ENCODE peak calls at places on chromosomes 16 and 17, in seven cellular contexts. F, N, M, R, Z, W and K are unnamed samples.

GRCh38 chr16:710500-711075 is 4.3 kb upstream of the METRN start:
- DNase-seq in F (no peak), N (no peak), M (no peak), R (no peak), Z (no peak), W (no peak), K (no peak)

GRCh38 chr17:19703106-19703775 is 13.1 kb downstream of the SLC47A2 start:
- DNase-seq in F (no peak), N (no peak), M (no peak), R (peak; percentile 64), Z (no peak), W (no peak), K (no peak)

GRCh38 chr16:89090182-89090630 is 3.4 kb upstream of the ACSF3 start:
- DNase-seq in F (no peak), N (no peak), M (no peak), R (no peak), Z (no peak), W (no peak), K (no peak)

GRCh38 chr17:61689610-61690180 is 98.7 kb upstream of the NACA2 start:
- DNase-seq in F (no peak), N (no peak), M (no peak), R (no peak), Z (no peak), W (no peak), K (no peak)

GRCh38 chr16:7361416-7362129 is 28.9 kb downstream of the RBFOX1 start:
- DNase-seq in F (no peak), N (no peak), M (no peak), R (no peak), Z (no peak), W (no peak), K (no peak)

GRCh38 chr16:85284138-85284897 is 172.0 kb upstream of the CIBAR2 start:
- DNase-seq in F (no peak), N (no peak), M (no peak), R (no peak), Z (peak; percentile 81), W (no peak), K (no peak)

GRCh38 chr17:63928172-63928666 is 3.9 kb downstream of the CD79B start:
- DNase-seq in F (no peak), N (no peak), M (no peak), R (no peak), Z (no peak), W (no peak), K (no peak)

GRCh38 chr16:12488371-12488770 is 315.3 kb downstream of the CPPED1 start:
- DNase-seq in F (no peak), N (no peak), M (no peak), R (no peak), Z (no peak), W (no peak), K (no peak)

GRCh38 chr17:1259910-1260389 is 10.3 kb upstream of the BHLHA9 start:
- DNase-seq in F (no peak), N (no peak), M (no peak), R (no peak), Z (no peak), W (no peak), K (no peak)

GRCh38 chr16:78473031-78473699 is 373.7 kb downstream of the WWOX start:
- DNase-seq in F (no peak), N (no peak), M (no peak), R (no peak), Z (no peak), W (no peak), K (no peak)

GRCh38 chr17:82743344-82744219 is 8.2 kb downstream of the FN3K start:
- DNase-seq in F (no peak), N (no peak), M (no peak), R (no peak), Z (no peak), W (no peak), K (no peak)

GRCh38 chr16:67187175-67187900 is 2.6 kb downstream of the EXOC3L1 start:
- DNase-seq in F (no peak), N (no peak), M (no peak), R (no peak), Z (no peak), W (no peak), K (no peak)

GRCh38 chr17:31877911-31878702 is 19.1 kb upstream of the COPRS start:
- DNase-seq in F (no peak), N (no peak), M (no peak), R (no peak), Z (no peak), W (no peak), K (no peak)

GRCh38 chr16:67357561-67357960 is 30.9 kb downstream of the LRRC36 start:
- DNase-seq in F (no peak), N (no peak), M (no peak), R (peak; percentile 30), Z (no peak), W (no peak), K (no peak)

GRCh38 chr17:6528557-6528956 is 27.8 kb downstream of the PITPNM3 start:
- DNase-seq in F (no peak), N (no peak), M (no peak), R (no peak), Z (no peak), W (no peak), K (no peak)

GRCh38 chr17:3645310-3645709 is 8.8 kb downstream of the CTNS start:
- DNase-seq in F (no peak), N (no peak), M (no peak), R (no peak), Z (no peak), W (no peak), K (no peak)

GRCh38 chr17:82603981-82604448 is 44.2 kb downstream of the WDR45B start:
- DNase-seq in F (peak; percentile 38), N (peak; percentile 36), M (no peak), R (peak; percentile 81), Z (no peak), W (no peak), K (peak; percentile 28)

GRCh38 chr16:68367034-68367433 is 56.2 kb downstream of the PRMT7 start:
- DNase-seq in F (no peak), N (peak; percentile 44), M (no peak), R (no peak), Z (peak; percentile 76), W (peak; percentile 58), K (no peak)

GRCh38 chr17:39622380-39623006 is 4.3 kb upstream of the PPP1R1B start:
- DNase-seq in F (no peak), N (no peak), M (peak; percentile 27), R (no peak), Z (no peak), W (peak; percentile 56), K (no peak)

GRCh38 chr16:24045641-24046040 is 209.9 kb downstream of the PRKCB start:
- DNase-seq in F (no peak), N (no peak), M (no peak), R (no peak), Z (peak; percentile 83), W (peak; percentile 29), K (no peak)

GRCh38 chr16:19913306-19913717 is 28.7 kb upstream of the GPRC5B start:
- DNase-seq in F (no peak), N (no peak), M (no peak), R (no peak), Z (no peak), W (no peak), K (no peak)

GRCh38 chr17:15268003-15268402 is 2.9 kb upstream of the PMP22 start:
- DNase-seq in F (no peak), N (no peak), M (no peak), R (no peak), Z (no peak), W (no peak), K (no peak)

GRCh38 chr17:15269690-15270089 is 4.6 kb upstream of the PMP22 start:
- DNase-seq in F (no peak), N (no peak), M (no peak), R (no peak), Z (no peak), W (no peak), K (no peak)

GRCh38 chr17:15266325-15266950 is 1.3 kb upstream of the PMP22 start:
- DNase-seq in F (no peak), N (no peak), M (no peak), R (no peak), Z (no peak), W (no peak), K (no peak)

GRCh38 chr17:15269087-15269486 is 4.0 kb upstream of the PMP22 start:
- DNase-seq in F (no peak), N (no peak), M (no peak), R (no peak), Z (no peak), W (no peak), K (no peak)

DNA sequence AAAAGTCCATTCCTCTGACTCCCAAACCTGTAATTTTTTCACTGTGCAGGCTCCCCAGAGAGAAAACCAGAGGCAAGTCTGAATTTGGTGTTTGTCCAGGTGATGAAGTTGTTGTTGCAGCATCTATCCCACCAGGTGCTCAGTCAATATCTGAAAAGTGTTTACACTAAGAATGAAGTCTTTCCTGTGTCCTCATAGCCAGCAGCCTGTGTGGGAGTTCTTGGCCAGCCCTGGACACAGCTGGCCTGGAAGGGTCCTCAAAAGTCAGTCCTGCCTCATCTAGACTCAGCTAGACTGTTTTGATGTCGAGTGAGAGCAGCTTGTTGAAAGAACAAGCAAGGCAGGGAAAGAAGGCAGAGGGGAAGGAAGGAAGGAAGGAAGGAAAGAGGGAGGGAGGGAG is 3.3 kb upstream of the PMP22 start:
- DNase-seq in F (no peak), N (no peak), M (no peak), R (no peak), Z (no peak), W (no peak), K (no peak)
- H3K27ac ChIP-seq in F (no peak overlapping the region), N (no peak overlapping the region), M (no peak overlapping the region), R (no peak overlapping the region), Z (no peak overlapping the region), W (peak overlapping the region; percentile 23), K (no peak overlapping the region)

GRCh38 chr16:70591609-70592008 is 54.8 kb upstream of the IL34 start:
- DNase-seq in F (no peak), N (no peak), M (no peak), R (no peak), Z (no peak), W (no peak), K (no peak)
- H3K27ac ChIP-seq in F (no peak overlapping the region), N (no peak overlapping the region), M (no peak overlapping the region), R (no peak overlapping the region), Z (no peak overlapping the region), W (no peak overlapping the region), K (no peak overlapping the region)

GRCh38 chr16:49010396-49010795 is 271.2 kb downstream of the CBLN1 start:
- DNase-seq in F (no peak), N (no peak), M (no peak), R (no peak), Z (no peak), W (no peak), K (no peak)
- H3K27ac ChIP-seq in F (no peak overlapping the region), N (no peak overlapping the region), M (no peak overlapping the region), R (no peak overlapping the region), Z (no peak overlapping the region), W (no peak overlapping the region), K (no peak overlapping the region)

DNA sequence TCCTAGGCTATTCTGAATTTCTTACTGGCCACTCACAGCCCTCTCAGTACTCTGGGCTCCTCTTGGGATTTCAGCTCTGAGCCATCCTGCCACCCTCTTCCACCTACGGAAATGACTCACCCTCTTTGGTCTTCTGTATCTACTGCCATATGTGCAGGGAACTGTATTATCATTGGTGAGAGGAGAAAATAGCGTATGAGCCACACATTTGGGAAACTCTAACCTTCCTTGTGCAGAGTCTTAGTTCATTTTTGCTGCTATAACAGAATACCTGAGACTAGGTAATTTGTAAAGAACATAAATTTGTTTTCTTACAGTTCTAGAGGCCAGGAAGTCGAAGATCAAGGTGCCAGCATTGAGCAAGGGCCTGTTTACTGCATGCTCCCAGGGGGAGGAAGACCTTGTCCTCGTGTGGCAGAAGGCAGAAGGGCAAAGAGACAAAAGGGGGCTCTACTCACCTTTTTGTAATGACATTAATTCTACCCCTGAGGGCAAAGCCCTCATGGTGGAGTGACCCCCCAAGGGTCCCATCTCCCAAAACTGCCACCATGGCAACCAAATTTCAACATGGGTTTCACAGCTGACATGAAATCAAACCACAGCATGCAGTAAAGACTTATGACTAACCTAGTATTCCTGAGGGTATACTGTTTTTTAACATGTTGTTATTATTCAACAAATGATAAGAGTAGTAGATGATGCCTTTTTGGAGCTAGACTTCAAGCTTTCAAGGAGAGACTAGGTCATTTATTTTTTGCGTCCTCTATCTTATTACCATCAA is 191.8 kb downstream of the PRKCA start:
- DNase-seq in F (no peak), N (no peak), M (no peak), R (no peak), Z (no peak), W (peak; percentile 82), K (no peak)
- H3K27ac ChIP-seq in F (no peak overlapping the region), N (no peak overlapping the region), M (no peak overlapping the region), R (no peak overlapping the region), Z (no peak overlapping the region), W (peak overlapping the region; percentile 82), K (no peak overlapping the region)